ENCODE peak calls at places on chromosomes 7 and 10, in seven cellular contexts. P is cardiac fibroblast; F is CD8-positive, alpha-beta memory T cell; J is activated T-cell treated with anti-CD3 and anti-CD28 coated beads for 48 hours; T is T-helper 2 cell; W is GM13977; N is BJ. Q is an unnamed sample.

GRCh38 chr10:20327954-20328353 is 511.7 kb downstream of the PLXDC2 start:
- DNase-seq in P (no peak), F (no peak), J (no peak), T (peak), W (no peak), N (no peak), Q (no peak)

GRCh38 chr7:12620371-12620770 is 49.9 kb downstream of the SCIN start:
- DNase-seq in P (peak), F (no peak), J (no peak), T (no peak), W (no peak), N (no peak), Q (no peak)

GRCh38 chr7:28840515-28841125 is 117.5 kb downstream of the TRIL start:
- DNase-seq in P (peak), F (no peak), J (no peak), T (no peak), W (peak), N (no peak), Q (no peak)

GRCh38 chr7:10038351-10038750 is 935.3 kb upstream of the PHF14 start:
- DNase-seq in P (no peak), F (no peak), J (no peak), T (no peak), W (no peak), N (no peak), Q (no peak)

GRCh38 chr10:77926566-77927342 is at the start of gene DLG5:
- DNase-seq in P (peak), F (peak), J (peak), T (peak), W (peak), N (no peak), Q (no peak)

GRCh38 chr7:143372070-143372469 is 9.1 kb upstream of the ZYX start:
- DNase-seq in P (peak), F (peak), J (peak), T (peak), W (no peak), N (no peak), Q (no peak)

GRCh38 chr7:120856621-120857352 is 1.2 kb downstream of the TSPAN12 start:
- DNase-seq in P (peak), F (no peak), J (no peak), T (peak), W (peak), N (no peak), Q (no peak)

GRCh38 chr7:7516662-7517061 is 19.0 kb downstream of the COL28A1 start:
- DNase-seq in P (no peak), F (no peak), J (no peak), T (no peak), W (no peak), N (no peak), Q (no peak)

GRCh38 chr7:116194115-116194514 is 16.2 kb upstream of the TES start:
- DNase-seq in P (peak), F (no peak), J (no peak), T (no peak), W (no peak), N (no peak), Q (no peak)

GRCh38 chr7:111074071-111074771 is 16.7 kb upstream of the LRRN3 start:
- DNase-seq in P (no peak), F (no peak), J (no peak), T (peak), W (peak), N (no peak), Q (no peak)

GRCh38 chr10:47440207-47440606 is 43.7 kb downstream of the ANXA8 start:
- DNase-seq in P (peak), F (no peak), J (no peak), T (no peak), W (no peak), N (no peak), Q (no peak)

GRCh38 chr7:50409856-50410468 is 40.2 kb downstream of the FIGNL1 start:
- DNase-seq in P (no peak), F (no peak), J (no peak), T (no peak), W (peak), N (no peak), Q (no peak)

GRCh38 chr10:74634995-74635536 is 191.3 kb upstream of the KAT6B start:
- DNase-seq in P (no peak), F (no peak), J (no peak), T (peak), W (no peak), N (no peak), Q (no peak)

GRCh38 chr10:77817541-77817940 is 109.0 kb downstream of the DLG5 start:
- DNase-seq in P (no peak), F (no peak), J (no peak), T (no peak), W (no peak), N (no peak), Q (no peak)

Q was measured in brain pericyte.